ENCODE peak calls at places on chromosomes 6 and 20, in ten cellular contexts. G is activated CD4-positive, alpha-beta T cell treated with anti-CD3 and anti-CD28 coated beads for 1 hour; F is activated T-helper 9 cell treated with anti-CD3 and anti-CD28 coated beads, Interleukin-2, amount 50 U/mL, for 16 hours; P is NCI-H748 treated with DMSO at 0.1 percent for 48 hours; N is fibroblast of lung; O is OCI-M1; H is CD8-positive, alpha-beta memory T cell; S is mesothelial cell of epicardium; V is body of pancreas; I is left cardiac atrium. C is an unnamed sample.

GRCh38 chr20:35766843-35767242 is 5.0 kb upstream of the PHF20 start:
- DNase-seq in H (no peak), S (no peak), V (no peak), F (no peak), G (no peak), I (no peak), N (no peak), O (no peak), P (no peak), C (no peak)

GRCh38 chr6:145372671-145373123 is 362.6 kb downstream of the EPM2A start:
- DNase-seq in P (no peak), I (peak; percentile 39), S (no peak), V (no peak), F (no peak), G (no peak), H (no peak), N (peak; percentile 27), O (peak; percentile 85), C (no peak)

GRCh38 chr20:2128542-2128941 is 26.9 kb downstream of the STK35 start:
- DNase-seq in I (no peak), G (no peak), F (no peak), V (no peak), P (no peak), O (no peak), N (no peak), S (no peak), H (no peak), C (no peak)

GRCh38 chr6:166417285-166417691 is 34.5 kb upstream of the MPC1 start:
- DNase-seq in G (peak; percentile 34), O (no peak), F (no peak), I (no peak), S (no peak), H (peak; percentile 82), N (no peak), V (no peak), P (no peak), C (no peak)

GRCh38 chr6:91088515-91088914 is 501.6 kb upstream of the MAP3K7 start:
- DNase-seq in F (no peak), N (no peak), G (no peak), H (no peak), V (no peak), P (peak; percentile 76), S (no peak), I (no peak), O (no peak), C (peak; percentile 44)

GRCh38 chr20:33862709-33863403 is 51.7 kb downstream of the CHMP4B start:
- DNase-seq in N (peak; percentile 70), H (peak; percentile 59), V (peak; percentile 43), O (peak; percentile 53), F (peak; percentile 25), I (peak; percentile 67), P (no peak), G (peak; percentile 29), S (peak; percentile 83), C (peak; percentile 23)

GRCh38 chr20:59737816-59738215 is 133.5 kb downstream of the PHACTR3 start:
- DNase-seq in F (no peak), S (no peak), V (no peak), O (no peak), N (no peak), P (no peak), G (no peak), H (no peak), I (no peak), C (no peak)

GRCh38 chr20:10447028-10447427 is 11.9 kb downstream of the SLX4IP start:
- DNase-seq in N (peak; percentile 82), P (peak; percentile 17), O (peak; percentile 92), H (peak; percentile 66), F (peak; percentile 3), I (no peak), G (peak; percentile 12), V (no peak), S (no peak), C (peak; percentile 51)

GRCh38 chr20:7371518-7372158 is 568.6 kb downstream of the HAO1 start:
- DNase-seq in G (no peak), F (no peak), P (no peak), N (no peak), H (no peak), I (no peak), S (no peak), V (no peak), O (no peak), C (no peak)

GRCh38 chr20:19867074-19867473 is 109.0 kb downstream of the RIN2 start:
- DNase-seq in H (no peak), V (no peak), F (no peak), I (no peak), P (no peak), O (no peak), N (peak; percentile 54), G (no peak), S (no peak), C (no peak)

GRCh38 chr6:137954253-137954652 is 87.2 kb downstream of the TNFAIP3 start:
- DNase-seq in G (no peak), F (no peak), O (no peak), S (no peak), N (no peak), H (no peak), I (no peak), P (no peak), V (no peak), C (no peak)

GRCh38 chr6:150775400-150775799 is 90.1 kb upstream of the MTHFD1L start:
- DNase-seq in N (peak; percentile 68), V (no peak), S (no peak), G (no peak), F (no peak), I (no peak), P (no peak), O (no peak), H (no peak), C (no peak)

GRCh38 chr20:20594171-20594530 is 118.3 kb downstream of the RALGAPA2 start:
- DNase-seq in S (no peak), N (peak; percentile 15), V (no peak), H (no peak), G (no peak), P (peak; percentile 71), F (no peak), I (no peak), O (peak; percentile 52), C (peak; percentile 66)

GRCh38 chr6:31358302-31358701 is 1.3 kb upstream of the HLA-B start:
- DNase-seq in O (no peak), I (no peak), V (no peak), H (no peak), N (no peak), S (no peak), P (no peak), G (no peak), F (no peak), C (no peak)

GRCh38 chr20:62872184-62872862 is 10.7 kb upstream of the TCFL5 start:
- DNase-seq in P (no peak), I (no peak), N (no peak), F (no peak), S (no peak), V (no peak), G (no peak), O (no peak), H (no peak), C (peak; percentile 17)

GRCh38 chr20:45963059-45964011 is 8.7 kb downstream of the ZNF335 start:
- DNase-seq in S (no peak), F (no peak), H (no peak), N (peak; percentile 24), V (no peak), O (peak; percentile 70), P (no peak), G (no peak), I (no peak), C (peak; percentile 38)

GRCh38 chr6:152380993-152381898 is 255.9 kb downstream of the SYNE1 start:
- DNase-seq in P (no peak), H (no peak), G (no peak), O (peak; percentile 47), V (peak; percentile 73), F (no peak), N (peak; percentile 98), I (peak; percentile 85), S (peak; percentile 62), C (no peak)

GRCh38 chr6:86707545-86708120 is 229.7 kb upstream of the HTR1E start:
- DNase-seq in I (no peak), N (no peak), S (no peak), O (no peak), P (no peak), V (no peak), H (no peak), G (no peak), F (no peak), C (no peak)

GRCh38 chr6:82283771-82284420 is 36.4 kb upstream of the IBTK start:
- DNase-seq in V (no peak), N (no peak), H (no peak), G (no peak), I (no peak), P (no peak), S (no peak), F (no peak), O (no peak), C (no peak)

GRCh38 chr6:2960935-2961334 is 10.4 kb downstream of the SERPINB6 start:
- DNase-seq in I (no peak), H (no peak), V (peak; percentile 48), G (no peak), S (no peak), P (no peak), N (peak; percentile 19), O (no peak), F (no peak), C (no peak)

GRCh38 chr20:50588034-50588736 is 78.0 kb downstream of the PTPN1 start:
- DNase-seq in O (peak; percentile 76), F (peak; percentile 65), S (peak; percentile 75), N (peak; percentile 39), I (peak; percentile 71), G (peak; percentile 58), H (peak; percentile 80), P (no peak), V (peak; percentile 73), C (no peak)

C was measured in NCI-H2227 treated with DMSO at 0.1 percent for 48 hours.